ENCODE peak calls at places on chromosomes 1 and 21, in six cellular contexts. One of them, this sample, is unnamed.

GRCh38 chr1:16720403-16721223 is 19.7 kb upstream of the RNU1-4 start:
- DNase-seq in CD8-positive, alpha-beta T cell: peak; percentile 45
- DNase-seq in CD8-positive, alpha-beta memory T cell: no peak
- DNase-seq in small intestine: no peak
- DNase-seq in hepatocyte: peak; percentile 4
- DNase-seq in testis: peak; percentile 18
- DNase-seq in this sample: peak; percentile 44

GRCh38 chr1:115620453-115620852 is 21.3 kb upstream of the VANGL1 start:
- DNase-seq in CD8-positive, alpha-beta T cell: no peak
- DNase-seq in CD8-positive, alpha-beta memory T cell: no peak
- DNase-seq in small intestine: no peak
- DNase-seq in hepatocyte: no peak
- DNase-seq in testis: no peak
- DNase-seq in this sample: no peak

GRCh38 chr21:45528028-45528705 is 14.1 kb downstream of the SLC19A1 start:
- DNase-seq in CD8-positive, alpha-beta T cell: no peak
- DNase-seq in CD8-positive, alpha-beta memory T cell: no peak
- DNase-seq in small intestine: no peak
- DNase-seq in hepatocyte: no peak
- DNase-seq in testis: no peak
- DNase-seq in this sample: peak; percentile 34

GRCh38 chr1:229434005-229434640 is at the start of gene ACTA1:
- DNase-seq in CD8-positive, alpha-beta T cell: no peak
- DNase-seq in CD8-positive, alpha-beta memory T cell: no peak
- DNase-seq in small intestine: no peak
- DNase-seq in hepatocyte: no peak
- DNase-seq in testis: no peak
- DNase-seq in this sample: peak; percentile 90

GRCh38 chr1:30877205-30877912 is 31.2 kb downstream of the SDC3 start:
- DNase-seq in CD8-positive, alpha-beta T cell: no peak
- DNase-seq in CD8-positive, alpha-beta memory T cell: no peak
- DNase-seq in small intestine: no peak
- DNase-seq in hepatocyte: peak; percentile 34
- DNase-seq in testis: peak; percentile 66
- DNase-seq in this sample: no peak

GRCh38 chr21:45322960-45323461 is 35.3 kb upstream of the POFUT2 start:
- DNase-seq in CD8-positive, alpha-beta T cell: peak; percentile 56
- DNase-seq in CD8-positive, alpha-beta memory T cell: no peak
- DNase-seq in small intestine: no peak
- DNase-seq in hepatocyte: no peak
- DNase-seq in testis: no peak
- DNase-seq in this sample: peak; percentile 58

GRCh38 chr1:97849350-97850339 is 71.2 kb downstream of the DPYD start:
- DNase-seq in CD8-positive, alpha-beta T cell: no peak
- DNase-seq in CD8-positive, alpha-beta memory T cell: no peak
- DNase-seq in small intestine: peak; percentile 1
- DNase-seq in hepatocyte: peak; percentile 12
- DNase-seq in testis: no peak
- DNase-seq in this sample: no peak

GRCh38 chr1:91278754-91279153 is 125.9 kb downstream of the HFM1 start:
- DNase-seq in CD8-positive, alpha-beta T cell: no peak
- DNase-seq in CD8-positive, alpha-beta memory T cell: no peak
- DNase-seq in small intestine: no peak
- DNase-seq in hepatocyte: peak; percentile 18
- DNase-seq in testis: no peak
- DNase-seq in this sample: peak; percentile 43

GRCh38 chr1:233738396-233738795 is 124.5 kb downstream of the KCNK1 start:
- DNase-seq in CD8-positive, alpha-beta T cell: no peak
- DNase-seq in CD8-positive, alpha-beta memory T cell: no peak
- DNase-seq in small intestine: no peak
- DNase-seq in hepatocyte: no peak
- DNase-seq in testis: no peak
- DNase-seq in this sample: no peak

GRCh38 chr1:108561145-108561458 is 1.2 kb downstream of the EEIG2 start:
- DNase-seq in CD8-positive, alpha-beta T cell: no peak
- DNase-seq in CD8-positive, alpha-beta memory T cell: no peak
- DNase-seq in small intestine: peak; percentile 77
- DNase-seq in hepatocyte: no peak
- DNase-seq in testis: no peak
- DNase-seq in this sample: no peak

GRCh38 chr21:36320421-36321324 is 676 bp downstream of the MORC3 start:
- DNase-seq in CD8-positive, alpha-beta T cell: no peak
- DNase-seq in CD8-positive, alpha-beta memory T cell: no peak
- DNase-seq in small intestine: peak; percentile 70
- DNase-seq in hepatocyte: peak; percentile 80
- DNase-seq in testis: peak; percentile 72
- DNase-seq in this sample: peak; percentile 87

GRCh38 chr21:22154579-22155274 is 1156.5 kb downstream of the NCAM2 start:
- DNase-seq in CD8-positive, alpha-beta T cell: no peak
- DNase-seq in CD8-positive, alpha-beta memory T cell: no peak
- DNase-seq in small intestine: no peak
- DNase-seq in hepatocyte: no peak
- DNase-seq in testis: no peak
- DNase-seq in this sample: no peak

GRCh38 chr1:235286667-235287066 is 41.3 kb downstream of the ARID4B start:
- DNase-seq in CD8-positive, alpha-beta T cell: no peak
- DNase-seq in CD8-positive, alpha-beta memory T cell: no peak
- DNase-seq in small intestine: no peak
- DNase-seq in hepatocyte: no peak
- DNase-seq in testis: no peak
- DNase-seq in this sample: no peak

GRCh38 chr1:214124915-214125314 is 137.1 kb downstream of the PROX1 start:
- DNase-seq in CD8-positive, alpha-beta T cell: no peak
- DNase-seq in CD8-positive, alpha-beta memory T cell: no peak
- DNase-seq in small intestine: no peak
- DNase-seq in hepatocyte: no peak
- DNase-seq in testis: no peak
- DNase-seq in this sample: no peak

GRCh38 chr1:234709473-234710279 is 99.7 kb upstream of the IRF2BP2 start:
- DNase-seq in CD8-positive, alpha-beta T cell: no peak
- DNase-seq in CD8-positive, alpha-beta memory T cell: no peak
- DNase-seq in small intestine: peak; percentile 48
- DNase-seq in hepatocyte: no peak
- DNase-seq in testis: peak; percentile 11
- DNase-seq in this sample: no peak

GRCh38 chr1:9852410-9853301 is 28.9 kb upstream of the CLSTN1 start:
- DNase-seq in CD8-positive, alpha-beta T cell: no peak
- DNase-seq in CD8-positive, alpha-beta memory T cell: no peak
- DNase-seq in small intestine: no peak
- DNase-seq in hepatocyte: peak; percentile 70
- DNase-seq in testis: no peak
- DNase-seq in this sample: peak; percentile 47

GRCh38 chr1:200363200-200363933 is 46.5 kb downstream of the ZNF281 start:
- DNase-seq in CD8-positive, alpha-beta T cell: no peak
- DNase-seq in CD8-positive, alpha-beta memory T cell: no peak
- DNase-seq in small intestine: no peak
- DNase-seq in hepatocyte: no peak
- DNase-seq in testis: no peak
- DNase-seq in this sample: peak; percentile 57

GRCh38 chr1:156547434-156547833 is 24.9 kb downstream of the IQGAP3 start:
- DNase-seq in CD8-positive, alpha-beta T cell: no peak
- DNase-seq in CD8-positive, alpha-beta memory T cell: no peak
- DNase-seq in small intestine: no peak
- DNase-seq in hepatocyte: no peak
- DNase-seq in testis: no peak
- DNase-seq in this sample: no peak

GRCh38 chr1:150066328-150066727 is 1.2 kb upstream of the VPS45 start:
- DNase-seq in CD8-positive, alpha-beta T cell: no peak
- DNase-seq in CD8-positive, alpha-beta memory T cell: no peak
- DNase-seq in small intestine: no peak
- DNase-seq in hepatocyte: no peak
- DNase-seq in testis: no peak
- DNase-seq in this sample: no peak

GRCh38 chr1:150062113-150062512 is 5.5 kb upstream of the VPS45 start:
- DNase-seq in CD8-positive, alpha-beta T cell: no peak
- DNase-seq in CD8-positive, alpha-beta memory T cell: no peak
- DNase-seq in small intestine: no peak
- DNase-seq in hepatocyte: no peak
- DNase-seq in testis: no peak
- DNase-seq in this sample: no peak

GRCh38 chr1:150067184-150068182 is at the start of gene VPS45:
- DNase-seq in CD8-positive, alpha-beta T cell: peak; percentile 85
- DNase-seq in CD8-positive, alpha-beta memory T cell: peak; percentile 77
- DNase-seq in small intestine: peak; percentile 91
- DNase-seq in hepatocyte: peak; percentile 93
- DNase-seq in testis: peak; percentile 92
- DNase-seq in this sample: peak; percentile 96

GRCh38 chr1:150066838-150067183 is 765 bp upstream of the VPS45 start:
- DNase-seq in CD8-positive, alpha-beta T cell: peak; percentile 55
- DNase-seq in CD8-positive, alpha-beta memory T cell: no peak
- DNase-seq in small intestine: peak; percentile 56
- DNase-seq in hepatocyte: peak; percentile 68
- DNase-seq in testis: no peak
- DNase-seq in this sample: peak; percentile 89

DNA sequence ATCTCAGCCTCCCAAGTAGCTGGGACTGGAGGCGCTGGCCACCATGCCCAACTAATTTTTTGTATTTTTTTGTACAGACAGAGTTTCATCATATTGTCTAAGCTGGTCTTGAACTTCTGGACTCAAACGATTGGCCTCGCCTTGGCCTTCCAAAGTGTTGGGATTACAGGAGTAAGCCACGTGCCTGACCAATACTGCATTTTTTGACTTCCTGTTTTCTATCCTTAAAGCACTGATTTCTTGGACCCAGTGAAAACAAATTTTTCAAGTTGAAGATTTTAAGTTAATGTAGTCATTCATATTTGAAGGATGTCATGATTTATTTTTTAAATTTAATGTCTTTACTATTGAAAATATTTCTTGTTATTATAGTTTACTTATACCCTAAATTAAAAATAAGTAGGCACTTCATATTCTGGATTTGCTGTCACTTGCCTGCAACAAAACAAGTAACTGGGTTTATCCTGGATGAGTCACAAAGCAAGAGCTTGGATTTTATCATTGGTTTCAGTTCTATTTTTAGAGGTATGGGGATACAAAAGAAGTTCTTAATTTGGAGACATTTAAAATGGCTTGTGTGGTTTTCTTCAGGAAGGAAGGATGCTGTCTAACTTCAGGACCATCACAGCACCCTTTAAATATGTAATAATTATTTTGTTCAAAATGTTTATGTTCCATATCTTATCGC is 2.2 kb upstream of the VPS45 start:
- DNase-seq in CD8-positive, alpha-beta T cell: no peak
- DNase-seq in CD8-positive, alpha-beta memory T cell: no peak
- DNase-seq in small intestine: peak; percentile 12
- DNase-seq in hepatocyte: no peak
- DNase-seq in testis: no peak
- DNase-seq in this sample: no peak
- H3K27ac ChIP-seq in CD8-positive, alpha-beta T cell: no peak overlapping the region
- H3K27ac ChIP-seq in CD8-positive, alpha-beta memory T cell: no peak overlapping the region
- H3K27ac ChIP-seq in small intestine: no peak overlapping the region
- H3K27ac ChIP-seq in hepatocyte: no peak overlapping the region
- H3K27ac ChIP-seq in testis: no peak overlapping the region
- H3K27ac ChIP-seq in this sample: no peak overlapping the region

GRCh38 chr1:202333861-202334260 is 7.9 kb downstream of the UBE2T start:
- DNase-seq in CD8-positive, alpha-beta T cell: no peak
- DNase-seq in CD8-positive, alpha-beta memory T cell: no peak
- DNase-seq in small intestine: no peak
- DNase-seq in hepatocyte: no peak
- DNase-seq in testis: no peak
- DNase-seq in this sample: no peak
- H3K27ac ChIP-seq in CD8-positive, alpha-beta T cell: no peak overlapping the region
- H3K27ac ChIP-seq in CD8-positive, alpha-beta memory T cell: no peak overlapping the region
- H3K27ac ChIP-seq in small intestine: no peak overlapping the region
- H3K27ac ChIP-seq in hepatocyte: no peak overlapping the region
- H3K27ac ChIP-seq in testis: peak overlapping the region; percentile 29
- H3K27ac ChIP-seq in this sample: no peak overlapping the region

GRCh38 chr1:8417625-8418024 is 99.7 kb downstream of the SLC45A1 start:
- DNase-seq in CD8-positive, alpha-beta T cell: no peak
- DNase-seq in CD8-positive, alpha-beta memory T cell: no peak
- DNase-seq in small intestine: no peak
- DNase-seq in hepatocyte: no peak
- DNase-seq in testis: no peak
- DNase-seq in this sample: no peak
- H3K27ac ChIP-seq in CD8-positive, alpha-beta T cell: no peak overlapping the region
- H3K27ac ChIP-seq in CD8-positive, alpha-beta memory T cell: no peak overlapping the region
- H3K27ac ChIP-seq in small intestine: no peak overlapping the region
- H3K27ac ChIP-seq in hepatocyte: no peak overlapping the region
- H3K27ac ChIP-seq in testis: no peak overlapping the region
- H3K27ac ChIP-seq in this sample: no peak overlapping the region

GRCh38 chr1:92990828-92991227 is 29.6 kb upstream of the DIPK1A start:
- DNase-seq in CD8-positive, alpha-beta T cell: no peak
- DNase-seq in CD8-positive, alpha-beta memory T cell: peak; percentile 41
- DNase-seq in small intestine: no peak
- DNase-seq in hepatocyte: no peak
- DNase-seq in testis: no peak
- DNase-seq in this sample: no peak

GRCh38 chr1:92989253-92989652 is 28.0 kb upstream of the DIPK1A start:
- DNase-seq in CD8-positive, alpha-beta T cell: no peak
- DNase-seq in CD8-positive, alpha-beta memory T cell: no peak
- DNase-seq in small intestine: no peak
- DNase-seq in hepatocyte: no peak
- DNase-seq in testis: no peak
- DNase-seq in this sample: no peak

GRCh38 chr1:92992066-92992465 is 30.8 kb upstream of the DIPK1A start:
- DNase-seq in CD8-positive, alpha-beta T cell: no peak
- DNase-seq in CD8-positive, alpha-beta memory T cell: no peak
- DNase-seq in small intestine: no peak
- DNase-seq in hepatocyte: no peak
- DNase-seq in testis: no peak
- DNase-seq in this sample: no peak

GRCh38 chr1:92987462-92987861 is 26.2 kb upstream of the DIPK1A start:
- DNase-seq in CD8-positive, alpha-beta T cell: no peak
- DNase-seq in CD8-positive, alpha-beta memory T cell: no peak
- DNase-seq in small intestine: no peak
- DNase-seq in hepatocyte: no peak
- DNase-seq in testis: no peak
- DNase-seq in this sample: no peak

DNA sequence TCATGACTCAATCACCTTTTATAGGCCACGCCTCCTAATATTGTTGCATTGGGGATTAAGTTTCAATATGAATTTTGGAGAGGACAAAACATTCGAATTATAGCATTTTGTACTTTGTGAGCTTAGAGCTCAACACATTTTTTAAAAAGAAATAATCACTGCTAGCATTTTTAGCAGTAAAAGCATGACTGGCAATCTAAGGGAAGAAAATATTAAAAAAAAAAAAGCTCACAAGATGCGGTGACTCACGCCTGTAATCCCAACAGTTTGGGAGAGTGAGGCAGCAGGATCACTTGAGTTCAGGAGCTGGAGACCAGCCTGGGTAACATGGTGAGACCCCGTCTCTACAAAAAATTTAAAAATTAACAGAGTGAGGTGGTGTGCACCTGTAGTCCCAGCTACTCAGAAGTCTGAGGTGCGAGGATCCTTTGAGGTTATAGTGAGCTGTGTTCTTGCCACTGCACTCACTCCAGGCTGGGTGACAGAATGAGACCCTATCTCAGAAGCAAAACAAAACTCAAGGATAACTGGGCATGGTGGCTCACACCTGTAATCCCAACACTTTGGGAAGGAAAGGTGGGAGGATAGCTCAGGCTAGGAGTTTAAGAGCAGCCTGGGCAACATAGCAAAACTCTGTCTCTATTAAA is 28.8 kb upstream of the DIPK1A start:
- DNase-seq in CD8-positive, alpha-beta T cell: no peak
- DNase-seq in CD8-positive, alpha-beta memory T cell: no peak
- DNase-seq in small intestine: no peak
- DNase-seq in hepatocyte: no peak
- DNase-seq in testis: no peak
- DNase-seq in this sample: no peak
- H3K27ac ChIP-seq in CD8-positive, alpha-beta T cell: no peak overlapping the region
- H3K27ac ChIP-seq in CD8-positive, alpha-beta memory T cell: no peak overlapping the region
- H3K27ac ChIP-seq in small intestine: no peak overlapping the region
- H3K27ac ChIP-seq in hepatocyte: no peak overlapping the region
- H3K27ac ChIP-seq in testis: no peak overlapping the region
- H3K27ac ChIP-seq in this sample: no peak overlapping the region

GRCh38 chr1:45365051-45365450 is 24.8 kb upstream of the MUTYH start:
- DNase-seq in CD8-positive, alpha-beta T cell: no peak
- DNase-seq in CD8-positive, alpha-beta memory T cell: no peak
- DNase-seq in small intestine: no peak
- DNase-seq in hepatocyte: no peak
- DNase-seq in testis: no peak
- DNase-seq in this sample: no peak
- H3K27ac ChIP-seq in CD8-positive, alpha-beta T cell: no peak overlapping the region
- H3K27ac ChIP-seq in CD8-positive, alpha-beta memory T cell: no peak overlapping the region
- H3K27ac ChIP-seq in small intestine: no peak overlapping the region
- H3K27ac ChIP-seq in hepatocyte: no peak overlapping the region
- H3K27ac ChIP-seq in testis: no peak overlapping the region
- H3K27ac ChIP-seq in this sample: no peak overlapping the region

This sample was measured in endodermal cell.